ENCODE peak calls at places on chromosomes 5 and 9, in six cellular contexts. R, P, B, M, Y and A are unnamed samples.

GRCh38 chr9:116632990-116633441 is 54.1 kb upstream of the TRIM32 start:
- DNase-seq in B (no peak), P (no peak), Y (no peak), M (no peak), R (no peak), A (peak)

GRCh38 chr9:89808076-89808701 is 203.4 kb downstream of the GADD45G start:
- DNase-seq in Y (no peak), R (no peak), B (no peak), P (peak), M (no peak), A (no peak)

GRCh38 chr5:14410068-14410941 is 171.3 kb upstream of the OTULINL start:
- DNase-seq in P (no peak), B (no peak), Y (no peak), M (no peak), R (no peak), A (no peak)

GRCh38 chr5:161566081-161566480 is 19.6 kb upstream of the GABRB2 start:
- DNase-seq in B (no peak), R (no peak), P (no peak), Y (no peak), M (no peak), A (no peak)

GRCh38 chr5:31530541-31531265 is 1.2 kb downstream of the DROSHA start:
- DNase-seq in Y (no peak), M (peak), B (peak), R (no peak), P (no peak), A (peak)

GRCh38 chr9:105554042-105554441 is 3.9 kb upstream of the FKTN start:
- DNase-seq in P (no peak), R (peak), M (no peak), B (no peak), Y (no peak), A (no peak)

GRCh38 chr5:131769961-131770360 is 26.9 kb downstream of the FNIP1 start:
- DNase-seq in Y (no peak), P (no peak), B (no peak), R (no peak), M (peak), A (no peak)

GRCh38 chr5:133899506-133899905 is 68.9 kb downstream of the C5orf15 start:
- DNase-seq in M (no peak), Y (no peak), P (no peak), R (no peak), B (no peak), A (no peak)

GRCh38 chr5:68957591-68957990 is 136.2 kb upstream of the SLC30A5 start:
- DNase-seq in R (no peak), P (no peak), B (no peak), M (no peak), Y (no peak), A (no peak)

GRCh38 chr5:14105717-14106435 is 37.3 kb upstream of the TRIO start:
- DNase-seq in Y (no peak), M (peak), B (no peak), R (peak), P (peak), A (no peak)

GRCh38 chr5:173075970-173076369 is 19.8 kb downstream of the CREBRF start:
- DNase-seq in B (no peak), M (no peak), P (no peak), R (no peak), Y (no peak), A (no peak)

GRCh38 chr5:157108961-157109360 is at the start of gene HAVCR2:
- DNase-seq in Y (peak), M (no peak), R (no peak), P (no peak), B (no peak), A (peak)

GRCh38 chr5:72512179-72512860 is 5.1 kb upstream of the ZNF366 start:
- DNase-seq in B (no peak), P (no peak), M (no peak), Y (no peak), R (no peak), A (no peak)

GRCh38 chr9:109341561-109341960 is 20.7 kb upstream of the EPB41L4B start:
- DNase-seq in B (no peak), M (no peak), Y (no peak), P (no peak), R (no peak), A (no peak)

GRCh38 chr5:103450333-103451061 is 112.1 kb downstream of the NUDT12 start:
- DNase-seq in Y (no peak), B (no peak), R (no peak), P (no peak), M (no peak), A (no peak)

GRCh38 chr9:130680836-130681768 is 12.5 kb upstream of the EXOSC2 start:
- DNase-seq in Y (no peak), B (peak), M (peak), P (peak), R (peak), A (peak)

GRCh38 chr5:181167814-181168488 is 20.6 kb downstream of the OR2V2 start:
- DNase-seq in M (no peak), Y (no peak), P (no peak), B (peak), R (peak), A (peak)

GRCh38 chr9:3898371-3899218 is 372.8 kb upstream of the RFX3 start:
- DNase-seq in M (no peak), B (no peak), R (no peak), P (peak), Y (no peak), A (no peak)

GRCh38 chr9:124766326-124766725 is 4.8 kb downstream of the NR6A1 start:
- DNase-seq in R (no peak), Y (no peak), B (no peak), P (no peak), M (no peak), A (no peak)

GRCh38 chr5:14370386-14370785 is 211.2 kb upstream of the OTULINL start:
- DNase-seq in P (no peak), B (no peak), R (no peak), M (no peak), Y (no peak), A (no peak)

GRCh38 chr5:76790632-76791290 is 28.1 kb upstream of the F2RL1 start:
- DNase-seq in M (peak), Y (no peak), B (no peak), P (peak), R (peak), A (no peak)

GRCh38 chr5:139747583-139748504 is 47.8 kb upstream of the PSD2 start:
- DNase-seq in P (peak), B (peak), R (no peak), Y (no peak), M (no peak), A (peak)

GRCh38 chr9:70197384-70198039 is 61.3 kb upstream of the SMC5 start:
- DNase-seq in P (no peak), R (no peak), M (no peak), B (no peak), Y (no peak), A (no peak)

DNA sequence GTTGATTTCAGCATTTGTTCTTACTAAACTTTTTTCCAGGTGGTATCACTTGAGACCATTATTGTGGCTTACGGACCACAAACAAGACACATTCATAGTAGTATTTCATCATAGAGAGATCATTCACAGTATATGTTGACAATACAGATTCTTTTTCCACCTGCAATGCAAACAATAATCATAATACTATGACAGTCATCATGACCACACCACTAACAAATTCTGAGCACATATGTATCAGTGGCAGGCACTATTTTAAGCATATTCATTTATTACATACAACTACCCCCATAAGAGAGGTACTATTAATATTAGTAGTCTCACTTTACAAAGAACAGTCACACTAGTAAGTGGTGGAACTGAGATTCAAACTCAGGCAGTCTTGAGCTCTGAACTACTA is 31.0 kb upstream of the C9orf40 start:
- DNase-seq in B (no peak), P (no peak), Y (no peak), M (no peak), R (no peak), A (no peak)
- TF ChIP-seq MYC in B (no peak), P (no peak), Y (no peak), M (no peak), R (no peak), A (no peak)

GRCh38 chr5:145203193-145203592 is 631.9 kb downstream of the PRELID2 start:
- DNase-seq in P (peak), M (no peak), R (no peak), B (no peak), Y (no peak), A (no peak)
- TF ChIP-seq MAX in P (no peak), M (no peak), R (no peak), B (no peak), Y (no peak), A (no peak)

GRCh38 chr9:21804791-21805190 is 2.4 kb downstream of the MTAP start:
- DNase-seq in Y (no peak), M (no peak), R (no peak), B (no peak), P (no peak), A (no peak)

GRCh38 chr9:21801683-21802417 is 586 bp upstream of the MTAP start:
- DNase-seq in M (peak), Y (no peak), P (peak), R (peak), B (no peak), A (no peak)

GRCh38 chr9:21804336-21804735 is 1.9 kb downstream of the MTAP start:
- DNase-seq in R (no peak), Y (no peak), M (no peak), P (no peak), B (no peak), A (no peak)

GRCh38 chr9:21802418-21803000 is at the start of gene MTAP:
- DNase-seq in P (peak), Y (peak), M (peak), R (peak), B (no peak), A (no peak)

GRCh38 chr9:21803674-21804048 is 1.2 kb downstream of the MTAP start:
- DNase-seq in B (no peak), P (no peak), M (no peak), Y (no peak), R (no peak), A (no peak)
- TF ChIP-seq POLR2A in B (no peak), P (no peak), M (no peak), Y (no peak), R (no peak), A (no peak)

GRCh38 chr5:135209495-135209837 is 175.4 kb upstream of the PITX1 start:
- DNase-seq in P (no peak), B (no peak), R (no peak), Y (no peak), M (no peak), A (no peak)
- TF ChIP-seq MYC in P (no peak), B (no peak), R (no peak), Y (no peak), M (no peak), A (no peak)

GRCh38 chr5:88741964-88742363 is 141.0 kb downstream of the MEF2C start:
- DNase-seq in Y (no peak), P (no peak), M (no peak), B (no peak), R (no peak), A (no peak)

GRCh38 chr5:88745093-88745696 is 137.8 kb downstream of the MEF2C start:
- DNase-seq in P (no peak), M (no peak), R (peak), B (no peak), Y (no peak), A (no peak)

GRCh38 chr5:88748670-88749069 is 134.3 kb downstream of the MEF2C start:
- DNase-seq in Y (no peak), P (no peak), B (no peak), R (no peak), M (no peak), A (no peak)

GRCh38 chr5:88743231-88743879 is 139.6 kb downstream of the MEF2C start:
- DNase-seq in Y (no peak), B (peak), R (peak), P (peak), M (no peak), A (no peak)

GRCh38 chr5:88746438-88746882 is 136.5 kb downstream of the MEF2C start:
- DNase-seq in P (no peak), Y (peak), B (no peak), M (no peak), R (no peak), A (no peak)
- TF ChIP-seq MAX in P (no peak), Y (no peak), B (no peak), M (no peak), R (no peak), A (no peak)